ENCODE peak calls at places on chromosomes 2 and 18, in seven cellular contexts. One of them, this sample, is unnamed.

GRCh38 chr2:150811259-150811912 is 323.9 kb upstream of the RND3 start:
- DNase-seq in fibroblast of lung: no peak
- DNase-seq in body of pancreas: peak
- DNase-seq in adrenal gland: no peak
- DNase-seq in spleen: no peak
- DNase-seq in colonic mucosa: no peak
- DNase-seq in lower leg skin: no peak
- DNase-seq in this sample: no peak

GRCh38 chr2:28395334-28396061 is 2.8 kb downstream of the FOSL2 start:
- DNase-seq in fibroblast of lung: peak
- DNase-seq in body of pancreas: peak
- DNase-seq in adrenal gland: no peak
- DNase-seq in spleen: no peak
- DNase-seq in colonic mucosa: peak
- DNase-seq in lower leg skin: peak
- DNase-seq in this sample: no peak

GRCh38 chr2:105935048-105935447 is 190.3 kb downstream of the NCK2 start:
- DNase-seq in fibroblast of lung: no peak
- DNase-seq in body of pancreas: no peak
- DNase-seq in adrenal gland: no peak
- DNase-seq in spleen: no peak
- DNase-seq in colonic mucosa: no peak
- DNase-seq in lower leg skin: no peak
- DNase-seq in this sample: no peak

GRCh38 chr2:72947947-72948346 is 30.6 kb downstream of the EMX1 start:
- DNase-seq in fibroblast of lung: no peak
- DNase-seq in body of pancreas: no peak
- DNase-seq in adrenal gland: no peak
- DNase-seq in spleen: no peak
- DNase-seq in colonic mucosa: no peak
- DNase-seq in lower leg skin: no peak
- DNase-seq in this sample: no peak

GRCh38 chr2:222943820-222944219 is 83.0 kb downstream of the ACSL3 start:
- DNase-seq in fibroblast of lung: peak
- DNase-seq in body of pancreas: no peak
- DNase-seq in adrenal gland: no peak
- DNase-seq in spleen: no peak
- DNase-seq in colonic mucosa: no peak
- DNase-seq in lower leg skin: no peak
- DNase-seq in this sample: no peak

GRCh38 chr2:189772212-189772611 is 9.6 kb upstream of the OSGEPL1 start:
- DNase-seq in fibroblast of lung: no peak
- DNase-seq in body of pancreas: no peak
- DNase-seq in adrenal gland: no peak
- DNase-seq in spleen: no peak
- DNase-seq in colonic mucosa: no peak
- DNase-seq in lower leg skin: no peak
- DNase-seq in this sample: no peak

GRCh38 chr2:11248-11941 is 34.9 kb downstream of the FAM110C start:
- DNase-seq in fibroblast of lung: peak
- DNase-seq in body of pancreas: peak
- DNase-seq in adrenal gland: peak
- DNase-seq in spleen: peak
- DNase-seq in colonic mucosa: peak
- DNase-seq in lower leg skin: no peak
- DNase-seq in this sample: no peak

GRCh38 chr2:53561155-53561554 is 206.4 kb upstream of the CHAC2 start:
- DNase-seq in fibroblast of lung: no peak
- DNase-seq in body of pancreas: no peak
- DNase-seq in adrenal gland: no peak
- DNase-seq in spleen: no peak
- DNase-seq in colonic mucosa: no peak
- DNase-seq in lower leg skin: no peak
- DNase-seq in this sample: no peak

GRCh38 chr2:96951125-96951654 is 35.2 kb downstream of the FAM178B start:
- DNase-seq in fibroblast of lung: peak
- DNase-seq in body of pancreas: peak
- DNase-seq in adrenal gland: peak
- DNase-seq in spleen: peak
- DNase-seq in colonic mucosa: peak
- DNase-seq in lower leg skin: peak
- DNase-seq in this sample: no peak

GRCh38 chr18:76467371-76468190 is 27.5 kb downstream of the ZNF516 start:
- DNase-seq in fibroblast of lung: peak
- DNase-seq in body of pancreas: no peak
- DNase-seq in adrenal gland: no peak
- DNase-seq in spleen: no peak
- DNase-seq in colonic mucosa: no peak
- DNase-seq in lower leg skin: peak
- DNase-seq in this sample: no peak

GRCh38 chr2:230225486-230225885 is at the start of gene SP140:
- DNase-seq in fibroblast of lung: no peak
- DNase-seq in body of pancreas: peak
- DNase-seq in adrenal gland: no peak
- DNase-seq in spleen: peak
- DNase-seq in colonic mucosa: peak
- DNase-seq in lower leg skin: peak
- DNase-seq in this sample: no peak

GRCh38 chr2:46951290-46952064 is 35.9 kb upstream of the MCFD2 start:
- DNase-seq in fibroblast of lung: no peak
- DNase-seq in body of pancreas: no peak
- DNase-seq in adrenal gland: no peak
- DNase-seq in spleen: no peak
- DNase-seq in colonic mucosa: no peak
- DNase-seq in lower leg skin: no peak
- DNase-seq in this sample: no peak

GRCh38 chr2:98908909-98909308 is 27.1 kb downstream of the CRACDL start:
- DNase-seq in fibroblast of lung: peak
- DNase-seq in body of pancreas: no peak
- DNase-seq in adrenal gland: no peak
- DNase-seq in spleen: peak
- DNase-seq in colonic mucosa: no peak
- DNase-seq in lower leg skin: peak
- DNase-seq in this sample: no peak

GRCh38 chr18:74598350-74599001 is 806 bp downstream of the ZNF407 start:
- DNase-seq in fibroblast of lung: peak
- DNase-seq in body of pancreas: peak
- DNase-seq in adrenal gland: peak
- DNase-seq in spleen: peak
- DNase-seq in colonic mucosa: peak
- DNase-seq in lower leg skin: peak
- DNase-seq in this sample: no peak

GRCh38 chr2:158990397-158991209 is 22.2 kb downstream of the TANC1 start:
- DNase-seq in fibroblast of lung: peak
- DNase-seq in body of pancreas: no peak
- DNase-seq in adrenal gland: no peak
- DNase-seq in spleen: no peak
- DNase-seq in colonic mucosa: no peak
- DNase-seq in lower leg skin: no peak
- DNase-seq in this sample: peak

GRCh38 chr2:160209457-160209856 is 9.4 kb upstream of the ITGB6 start:
- DNase-seq in fibroblast of lung: peak
- DNase-seq in body of pancreas: no peak
- DNase-seq in adrenal gland: no peak
- DNase-seq in spleen: no peak
- DNase-seq in colonic mucosa: no peak
- DNase-seq in lower leg skin: no peak
- DNase-seq in this sample: peak

GRCh38 chr2:189544638-189545037 is 35.9 kb downstream of the SLC40A1 start:
- DNase-seq in fibroblast of lung: no peak
- DNase-seq in body of pancreas: no peak
- DNase-seq in adrenal gland: no peak
- DNase-seq in spleen: no peak
- DNase-seq in colonic mucosa: no peak
- DNase-seq in lower leg skin: no peak
- DNase-seq in this sample: no peak

GRCh38 chr2:177261115-177261779 is 3.3 kb downstream of the NFE2L2 start:
- DNase-seq in fibroblast of lung: peak
- DNase-seq in body of pancreas: no peak
- DNase-seq in adrenal gland: no peak
- DNase-seq in spleen: no peak
- DNase-seq in colonic mucosa: peak
- DNase-seq in lower leg skin: no peak
- DNase-seq in this sample: no peak
- H3K4me3 ChIP-seq in fibroblast of lung: peak
- H3K4me3 ChIP-seq in body of pancreas: no peak
- H3K4me3 ChIP-seq in adrenal gland: peak
- H3K4me3 ChIP-seq in spleen: peak
- H3K4me3 ChIP-seq in colonic mucosa: peak
- H3K4me3 ChIP-seq in lower leg skin: no peak
- H3K4me3 ChIP-seq in this sample: peak

GRCh38 chr18:44080054-44080453 is 600.6 kb upstream of the SETBP1 start:
- DNase-seq in fibroblast of lung: peak
- DNase-seq in body of pancreas: no peak
- DNase-seq in adrenal gland: no peak
- DNase-seq in spleen: no peak
- DNase-seq in colonic mucosa: no peak
- DNase-seq in lower leg skin: no peak
- DNase-seq in this sample: no peak
- TF ChIP-seq CTCF in fibroblast of lung: no peak
- TF ChIP-seq CTCF in body of pancreas: no peak
- TF ChIP-seq CTCF in adrenal gland: no peak
- TF ChIP-seq CTCF in spleen: no peak
- TF ChIP-seq CTCF in colonic mucosa: no peak
- TF ChIP-seq CTCF in lower leg skin: no peak
- TF ChIP-seq CTCF in this sample: no peak

GRCh38 chr2:241000831-241001321 is 2.5 kb downstream of the SNED1 start:
- DNase-seq in fibroblast of lung: no peak
- DNase-seq in body of pancreas: peak
- DNase-seq in adrenal gland: peak
- DNase-seq in spleen: peak
- DNase-seq in colonic mucosa: no peak
- DNase-seq in lower leg skin: peak
- DNase-seq in this sample: no peak

GRCh38 chr2:240997856-240998705 is at the start of gene SNED1:
- DNase-seq in fibroblast of lung: peak
- DNase-seq in body of pancreas: peak
- DNase-seq in adrenal gland: peak
- DNase-seq in spleen: peak
- DNase-seq in colonic mucosa: peak
- DNase-seq in lower leg skin: peak
- DNase-seq in this sample: no peak

GRCh38 chr2:240998706-240999000 is 235 bp downstream of the SNED1 start:
- DNase-seq in fibroblast of lung: no peak
- DNase-seq in body of pancreas: no peak
- DNase-seq in adrenal gland: no peak
- DNase-seq in spleen: no peak
- DNase-seq in colonic mucosa: no peak
- DNase-seq in lower leg skin: no peak
- DNase-seq in this sample: no peak

GRCh38 chr2:240999873-241000541 is 1.6 kb downstream of the SNED1 start:
- DNase-seq in fibroblast of lung: no peak
- DNase-seq in body of pancreas: no peak
- DNase-seq in adrenal gland: peak
- DNase-seq in spleen: peak
- DNase-seq in colonic mucosa: peak
- DNase-seq in lower leg skin: peak
- DNase-seq in this sample: no peak

GRCh38 chr2:240999001-240999791 is 778 bp downstream of the SNED1 start:
- DNase-seq in fibroblast of lung: peak
- DNase-seq in body of pancreas: peak
- DNase-seq in adrenal gland: peak
- DNase-seq in spleen: peak
- DNase-seq in colonic mucosa: peak
- DNase-seq in lower leg skin: peak
- DNase-seq in this sample: no peak
- H3K4me3 ChIP-seq in fibroblast of lung: peak
- H3K4me3 ChIP-seq in body of pancreas: no peak
- H3K4me3 ChIP-seq in adrenal gland: peak
- H3K4me3 ChIP-seq in spleen: peak
- H3K4me3 ChIP-seq in colonic mucosa: peak
- H3K4me3 ChIP-seq in lower leg skin: peak
- H3K4me3 ChIP-seq in this sample: peak

GRCh38 chr2:1767939-1768691 is 23.8 kb upstream of the PXDN start:
- DNase-seq in fibroblast of lung: no peak
- DNase-seq in body of pancreas: no peak
- DNase-seq in adrenal gland: no peak
- DNase-seq in spleen: no peak
- DNase-seq in colonic mucosa: no peak
- DNase-seq in lower leg skin: peak
- DNase-seq in this sample: no peak

GRCh38 chr2:1771626-1772280 is 27.4 kb upstream of the PXDN start:
- DNase-seq in fibroblast of lung: no peak
- DNase-seq in body of pancreas: no peak
- DNase-seq in adrenal gland: no peak
- DNase-seq in spleen: no peak
- DNase-seq in colonic mucosa: no peak
- DNase-seq in lower leg skin: peak
- DNase-seq in this sample: no peak

GRCh38 chr2:1770566-1771380 is 26.5 kb upstream of the PXDN start:
- DNase-seq in fibroblast of lung: no peak
- DNase-seq in body of pancreas: no peak
- DNase-seq in adrenal gland: no peak
- DNase-seq in spleen: no peak
- DNase-seq in colonic mucosa: no peak
- DNase-seq in lower leg skin: peak
- DNase-seq in this sample: no peak

GRCh38 chr2:1766851-1767771 is 22.8 kb upstream of the PXDN start:
- DNase-seq in fibroblast of lung: no peak
- DNase-seq in body of pancreas: no peak
- DNase-seq in adrenal gland: no peak
- DNase-seq in spleen: peak
- DNase-seq in colonic mucosa: no peak
- DNase-seq in lower leg skin: peak
- DNase-seq in this sample: no peak

DNA sequence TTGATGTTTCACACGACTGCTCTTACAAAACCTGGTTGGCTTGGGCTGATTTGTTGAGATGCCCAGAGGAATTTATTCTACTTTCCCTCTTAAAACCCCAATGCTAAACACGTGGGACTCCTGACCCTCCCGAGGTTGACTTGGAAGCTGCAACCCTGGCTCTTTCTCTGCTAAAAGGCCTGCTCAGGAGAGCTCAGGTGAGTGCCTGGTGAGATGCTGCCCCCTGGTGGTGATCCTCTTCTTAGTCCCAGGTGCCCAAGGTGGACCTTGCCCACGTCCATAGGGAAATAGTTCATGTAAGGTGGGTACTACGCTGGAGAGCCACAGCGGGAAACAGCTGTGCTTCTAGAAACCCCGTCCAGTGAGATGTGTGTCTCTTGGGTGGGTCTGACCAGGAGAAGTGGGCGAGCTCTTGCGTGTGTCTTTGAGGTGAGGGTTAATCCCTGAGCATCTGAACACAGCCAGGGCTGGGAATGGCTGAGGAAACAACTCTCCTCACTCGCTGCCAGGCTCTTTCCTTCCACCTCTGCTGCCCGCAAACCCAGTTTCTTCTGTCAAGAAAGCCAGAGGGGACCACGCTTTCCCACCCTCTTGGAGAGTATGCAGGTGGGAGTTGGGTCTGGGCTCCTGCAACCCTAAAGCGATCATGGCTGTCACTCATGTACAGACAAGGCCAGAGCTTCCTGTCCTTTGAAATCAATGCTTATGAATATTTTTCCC is 25.5 kb upstream of the PXDN start:
- DNase-seq in fibroblast of lung: peak
- DNase-seq in body of pancreas: peak
- DNase-seq in adrenal gland: no peak
- DNase-seq in spleen: no peak
- DNase-seq in colonic mucosa: peak
- DNase-seq in lower leg skin: peak
- DNase-seq in this sample: no peak
- TF ChIP-seq CTCF in fibroblast of lung: peak
- TF ChIP-seq CTCF in body of pancreas: peak
- TF ChIP-seq CTCF in adrenal gland: peak
- TF ChIP-seq CTCF in spleen: peak
- TF ChIP-seq CTCF in colonic mucosa: peak
- TF ChIP-seq CTCF in lower leg skin: no peak
- TF ChIP-seq CTCF in this sample: peak

This sample was measured in AG04449.